ENCODE peak calls at places on chromosomes 4 and X, in six cellular contexts. One of them, this sample, is unnamed.

GRCh38 chrX:485368-485767 is 98.7 kb upstream of the PPP2R3B start:
- DNase-seq in heart left ventricle: no peak
- DNase-seq in IMR-90: no peak
- DNase-seq in transverse colon: no peak
- DNase-seq in astrocyte: no peak
- DNase-seq in uterus: no peak
- DNase-seq in this sample: no peak

GRCh38 chrX:39814391-39814790 is 283.4 kb downstream of the BCOR start:
- DNase-seq in heart left ventricle: no peak
- DNase-seq in IMR-90: peak; percentile 23
- DNase-seq in transverse colon: peak; percentile 27
- DNase-seq in astrocyte: no peak
- DNase-seq in uterus: no peak
- DNase-seq in this sample: peak; percentile 62

GRCh38 chrX:40434947-40435346 is 145.8 kb upstream of the ATP6AP2 start:
- DNase-seq in heart left ventricle: peak; percentile 36
- DNase-seq in IMR-90: peak; percentile 1
- DNase-seq in transverse colon: no peak
- DNase-seq in astrocyte: peak; percentile 27
- DNase-seq in uterus: no peak
- DNase-seq in this sample: no peak

GRCh38 chr4:102196221-102196620 is 149.1 kb downstream of the SLC39A8 start:
- DNase-seq in heart left ventricle: no peak
- DNase-seq in IMR-90: no peak
- DNase-seq in transverse colon: no peak
- DNase-seq in astrocyte: peak; percentile 65
- DNase-seq in uterus: no peak
- DNase-seq in this sample: no peak

GRCh38 chrX:119150163-119151135 is 22.8 kb upstream of the KIAA1210 start:
- DNase-seq in heart left ventricle: no peak
- DNase-seq in IMR-90: no peak
- DNase-seq in transverse colon: no peak
- DNase-seq in astrocyte: no peak
- DNase-seq in uterus: no peak
- DNase-seq in this sample: no peak

GRCh38 chr4:77697860-77698599 is 92.4 kb downstream of the CXCL13 start:
- DNase-seq in heart left ventricle: no peak
- DNase-seq in IMR-90: peak; percentile 67
- DNase-seq in transverse colon: peak; percentile 53
- DNase-seq in astrocyte: peak; percentile 55
- DNase-seq in uterus: no peak
- DNase-seq in this sample: no peak

GRCh38 chrX:8913665-8914409 is 112.7 kb upstream of the FAM9A start:
- DNase-seq in heart left ventricle: peak; percentile 36
- DNase-seq in IMR-90: peak; percentile 47
- DNase-seq in transverse colon: peak; percentile 9
- DNase-seq in astrocyte: peak; percentile 58
- DNase-seq in uterus: peak; percentile 51
- DNase-seq in this sample: no peak

GRCh38 chr4:145888393-145888792 is 50.2 kb downstream of the ZNF827 start:
- DNase-seq in heart left ventricle: no peak
- DNase-seq in IMR-90: no peak
- DNase-seq in transverse colon: no peak
- DNase-seq in astrocyte: no peak
- DNase-seq in uterus: no peak
- DNase-seq in this sample: no peak

GRCh38 chrX:48663241-48663640 is 20.4 kb upstream of the WAS start:
- DNase-seq in heart left ventricle: no peak
- DNase-seq in IMR-90: no peak
- DNase-seq in transverse colon: no peak
- DNase-seq in astrocyte: no peak
- DNase-seq in uterus: no peak
- DNase-seq in this sample: no peak

GRCh38 chrX:150421816-150422215 is 58.7 kb downstream of the MAMLD1 start:
- DNase-seq in heart left ventricle: peak; percentile 34
- DNase-seq in IMR-90: peak; percentile 29
- DNase-seq in transverse colon: no peak
- DNase-seq in astrocyte: peak; percentile 60
- DNase-seq in uterus: peak; percentile 44
- DNase-seq in this sample: no peak

GRCh38 chr4:189825466-189825865 is 115.2 kb upstream of the FRG1 start:
- DNase-seq in heart left ventricle: no peak
- DNase-seq in IMR-90: no peak
- DNase-seq in transverse colon: no peak
- DNase-seq in astrocyte: no peak
- DNase-seq in uterus: no peak
- DNase-seq in this sample: no peak

GRCh38 chr4:2878346-2878745 is 34.7 kb downstream of the ADD1 start:
- DNase-seq in heart left ventricle: no peak
- DNase-seq in IMR-90: no peak
- DNase-seq in transverse colon: no peak
- DNase-seq in astrocyte: no peak
- DNase-seq in uterus: no peak
- DNase-seq in this sample: no peak

GRCh38 chr4:15677507-15677988 is 4.1 kb upstream of the FAM200B start:
- DNase-seq in heart left ventricle: no peak
- DNase-seq in IMR-90: peak; percentile 48
- DNase-seq in transverse colon: peak; percentile 39
- DNase-seq in astrocyte: peak; percentile 71
- DNase-seq in uterus: no peak
- DNase-seq in this sample: no peak

GRCh38 chr4:168636506-168637176 is 139.8 kb downstream of the PALLD start:
- DNase-seq in heart left ventricle: no peak
- DNase-seq in IMR-90: peak; percentile 88
- DNase-seq in transverse colon: no peak
- DNase-seq in astrocyte: peak; percentile 88
- DNase-seq in uterus: no peak
- DNase-seq in this sample: no peak

GRCh38 chr4:36568575-36568974 is 287.2 kb downstream of the DTHD1 start:
- DNase-seq in heart left ventricle: no peak
- DNase-seq in IMR-90: no peak
- DNase-seq in transverse colon: no peak
- DNase-seq in astrocyte: no peak
- DNase-seq in uterus: no peak
- DNase-seq in this sample: no peak

GRCh38 chr4:80948995-80949394 is 81.5 kb upstream of the BMP3 start:
- DNase-seq in heart left ventricle: no peak
- DNase-seq in IMR-90: no peak
- DNase-seq in transverse colon: no peak
- DNase-seq in astrocyte: no peak
- DNase-seq in uterus: no peak
- DNase-seq in this sample: no peak

GRCh38 chrX:118975831-118976598 is 1.6 kb downstream of the LONRF3 start:
- DNase-seq in heart left ventricle: peak; percentile 79
- DNase-seq in IMR-90: peak; percentile 3
- DNase-seq in transverse colon: peak; percentile 78
- DNase-seq in astrocyte: no peak
- DNase-seq in uterus: peak; percentile 84
- DNase-seq in this sample: peak; percentile 67

GRCh38 chrX:48721916-48722315 is 25.4 kb downstream of the SUV39H1 start:
- DNase-seq in heart left ventricle: no peak
- DNase-seq in IMR-90: no peak
- DNase-seq in transverse colon: no peak
- DNase-seq in astrocyte: no peak
- DNase-seq in uterus: no peak
- DNase-seq in this sample: no peak

DNA sequence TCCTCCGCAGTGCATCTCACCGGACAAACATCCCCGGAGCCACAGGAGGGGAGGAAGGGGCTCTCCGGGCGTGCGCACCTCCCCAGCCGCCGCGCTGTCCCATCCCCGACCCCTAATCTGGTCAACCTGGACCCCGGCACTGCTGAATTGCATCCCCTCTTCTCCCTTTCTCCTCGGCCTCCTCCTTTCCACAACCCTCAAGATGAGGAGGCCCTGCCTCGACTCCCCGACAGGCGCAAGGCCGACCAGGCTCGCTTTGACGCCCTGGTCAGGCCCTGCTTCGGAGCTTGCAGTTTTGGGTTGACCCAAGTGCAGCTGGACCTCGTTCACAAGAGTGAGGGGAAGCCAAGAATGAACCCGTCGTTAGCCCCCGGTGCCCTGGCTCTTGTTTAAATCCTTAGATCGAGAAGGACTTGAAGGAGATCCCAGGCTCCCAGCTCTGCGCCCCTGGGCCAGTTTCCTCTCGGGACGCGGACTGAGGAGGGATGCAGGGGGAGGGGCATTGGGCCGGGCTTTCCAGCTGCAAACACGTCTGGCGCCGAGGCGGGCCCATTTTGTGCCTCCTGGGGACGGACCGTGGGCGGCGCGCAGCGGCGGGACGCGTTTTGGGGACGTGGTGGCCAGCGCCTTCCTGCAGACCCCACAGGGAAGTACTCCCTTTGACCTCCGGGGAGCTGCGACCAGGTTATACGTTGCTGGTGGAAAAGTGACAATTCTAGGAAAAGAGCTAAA is 2.5 kb downstream of the PDGFRA start:
- DNase-seq in heart left ventricle: peak; percentile 70
- DNase-seq in IMR-90: peak; percentile 66
- DNase-seq in transverse colon: no peak
- DNase-seq in astrocyte: peak; percentile 61
- DNase-seq in uterus: peak; percentile 63
- DNase-seq in this sample: no peak
- H3K4me1 ChIP-seq in heart left ventricle: peaks cover 50% of the 10 kb centered on the region
- H3K4me1 ChIP-seq in IMR-90: peaks cover under 1% of the 10 kb centered on the region
- H3K4me1 ChIP-seq in transverse colon: peaks cover 11% of the 10 kb centered on the region
- H3K4me1 ChIP-seq in astrocyte: peaks cover 56% of the 10 kb centered on the region
- H3K4me1 ChIP-seq in uterus: peaks cover 25% of the 10 kb centered on the region
- H3K4me1 ChIP-seq in this sample: peaks cover 22% of the 10 kb centered on the region

GRCh38 chrX:12965390-12965940 is 9.4 kb upstream of the TMSB4X start:
- DNase-seq in heart left ventricle: no peak
- DNase-seq in IMR-90: no peak
- DNase-seq in transverse colon: no peak
- DNase-seq in astrocyte: no peak
- DNase-seq in uterus: no peak
- DNase-seq in this sample: no peak

GRCh38 chrX:12958461-12958860 is 16.4 kb upstream of the TMSB4X start:
- DNase-seq in heart left ventricle: no peak
- DNase-seq in IMR-90: no peak
- DNase-seq in transverse colon: no peak
- DNase-seq in astrocyte: no peak
- DNase-seq in uterus: no peak
- DNase-seq in this sample: no peak

GRCh38 chrX:12958059-12958458 is 16.9 kb upstream of the TMSB4X start:
- DNase-seq in heart left ventricle: no peak
- DNase-seq in IMR-90: no peak
- DNase-seq in transverse colon: no peak
- DNase-seq in astrocyte: no peak
- DNase-seq in uterus: no peak
- DNase-seq in this sample: no peak

GRCh38 chrX:12961191-12961718 is 13.7 kb upstream of the TMSB4X start:
- DNase-seq in heart left ventricle: no peak
- DNase-seq in IMR-90: no peak
- DNase-seq in transverse colon: no peak
- DNase-seq in astrocyte: no peak
- DNase-seq in uterus: no peak
- DNase-seq in this sample: no peak

DNA sequence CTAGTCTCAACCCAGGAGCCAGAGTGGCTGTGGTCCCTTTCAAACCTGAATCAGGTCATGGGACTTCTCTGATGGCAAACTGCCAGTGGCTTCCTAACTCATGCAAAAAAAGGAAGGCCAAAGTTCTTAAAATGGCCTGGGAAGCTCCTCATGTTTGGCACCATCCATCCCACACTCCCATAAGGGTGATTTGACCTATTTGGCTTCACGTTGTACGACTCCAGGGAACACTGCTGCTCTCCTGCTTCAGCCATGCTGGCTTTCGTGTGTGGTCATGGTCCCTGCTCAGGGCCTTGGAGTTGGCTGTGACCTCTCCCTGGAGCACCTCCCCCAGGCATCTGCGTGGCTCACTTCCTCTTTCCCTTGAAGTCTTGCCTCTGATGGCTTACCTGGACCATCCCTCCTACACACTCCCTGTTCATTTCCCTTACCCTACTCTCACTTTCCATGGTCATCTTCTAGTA is 12.8 kb upstream of the TMSB4X start:
- DNase-seq in heart left ventricle: no peak
- DNase-seq in IMR-90: no peak
- DNase-seq in transverse colon: no peak
- DNase-seq in astrocyte: no peak
- DNase-seq in uterus: no peak
- DNase-seq in this sample: no peak
- H3K27ac ChIP-seq in heart left ventricle: no peak overlapping the region
- H3K27ac ChIP-seq in IMR-90: no peak overlapping the region
- H3K27ac ChIP-seq in transverse colon: no peak overlapping the region
- H3K27ac ChIP-seq in astrocyte: no peak overlapping the region
- H3K27ac ChIP-seq in uterus: no peak overlapping the region
- H3K27ac ChIP-seq in this sample: no peak overlapping the region

GRCh38 chrX:53715336-53715924 is 28.9 kb upstream of the HUWE1 start:
- DNase-seq in heart left ventricle: no peak
- DNase-seq in IMR-90: no peak
- DNase-seq in transverse colon: no peak
- DNase-seq in astrocyte: no peak
- DNase-seq in uterus: no peak
- DNase-seq in this sample: no peak
- H3K4me3 ChIP-seq in heart left ventricle: no peak overlapping the region
- H3K4me3 ChIP-seq in IMR-90: no peak overlapping the region
- H3K4me3 ChIP-seq in transverse colon: no peak overlapping the region
- H3K4me3 ChIP-seq in astrocyte: no peak overlapping the region
- H3K4me3 ChIP-seq in uterus: no peak overlapping the region
- H3K4me3 ChIP-seq in this sample: no peak overlapping the region

GRCh38 chr4:53014368-53014767 is 152.3 kb downstream of the RASL11B start:
- DNase-seq in heart left ventricle: no peak
- DNase-seq in IMR-90: no peak
- DNase-seq in transverse colon: no peak
- DNase-seq in astrocyte: no peak
- DNase-seq in uterus: no peak
- DNase-seq in this sample: no peak
- H3K4me1 ChIP-seq in heart left ventricle: peaks cover 10% of the 10 kb centered on the region
- H3K4me1 ChIP-seq in IMR-90: peaks cover 18% of the 10 kb centered on the region
- H3K4me1 ChIP-seq in transverse colon: no peaks in the 10 kb centered on the region
- H3K4me1 ChIP-seq in astrocyte: peaks cover 17% of the 10 kb centered on the region
- H3K4me1 ChIP-seq in uterus: no peaks in the 10 kb centered on the region
- H3K4me1 ChIP-seq in this sample: peaks cover 12% of the 10 kb centered on the region

This sample was measured in CD8-positive, alpha-beta memory T cell.